ENCODE peak calls at places on chromosomes 4 and X, in five cellular contexts. W is head of caudate nucleus; U is progenitor cell of endocrine pancreas; Z is stimulated activated CD8-positive, alpha-beta memory T cell treated with anti-CD3 and anti-CD28 coated beads, Interleukin-4, amount 100 ng/mL, for 1 hour; C is AG20443. X is an unnamed sample.

GRCh38 chr4:123163501-123163900 is 233.1 kb upstream of the SPRY1 start:
- DNase-seq in W (no peak), U (no peak), Z (no peak), C (no peak), X (no peak)

GRCh38 chr4:73446336-73446938 is 10.4 kb downstream of the AFP start:
- DNase-seq in W (no peak), U (no peak), Z (no peak), C (peak; percentile 24), X (no peak)

GRCh38 chrX:121356139-121356849 is 308.9 kb downstream of the GLUD2 start:
- DNase-seq in W (no peak), U (no peak), Z (no peak), C (no peak), X (no peak)

GRCh38 chr4:123120473-123120872 is 198.1 kb upstream of the NUDT6 start:
- DNase-seq in W (no peak), U (no peak), Z (no peak), C (no peak), X (no peak)

GRCh38 chrX:27840881-27841280 is 33.1 kb downstream of the MAGEB10 start:
- DNase-seq in W (no peak), U (no peak), Z (no peak), C (no peak), X (no peak)

GRCh38 chr4:163392328-163392727 is 48.6 kb downstream of the NPY5R start:
- DNase-seq in W (no peak), U (no peak), Z (no peak), C (no peak), X (no peak)

GRCh38 chr4:183443609-183444148 is 757 bp upstream of the CDKN2AIP start:
- DNase-seq in W (no peak), U (no peak), Z (peak; percentile 7), C (no peak), X (peak; percentile 57)

GRCh38 chr4:144181386-144181785 is 40.9 kb upstream of the GYPA start:
- DNase-seq in W (no peak), U (no peak), Z (no peak), C (no peak), X (no peak)

GRCh38 chrX:104921606-104922205 is 298.8 kb downstream of the TEX13A start:
- DNase-seq in W (no peak), U (no peak), Z (no peak), C (no peak), X (no peak)

GRCh38 chr4:53855886-53856260 is 208.5 kb downstream of the CHIC2 start:
- DNase-seq in W (no peak), U (no peak), Z (no peak), C (peak; percentile 65), X (no peak)

GRCh38 chrX:149275836-149276235 is 229.3 kb downstream of the IDS start:
- DNase-seq in W (no peak), U (no peak), Z (no peak), C (peak; percentile 14), X (no peak)

GRCh38 chrX:48456628-48457027 is 13.4 kb downstream of the SLC38A5 start:
- DNase-seq in W (no peak), U (no peak), Z (no peak), C (no peak), X (no peak)

GRCh38 chr4:34181311-34181808 is 2063.0 kb downstream of the ARAP2 start:
- DNase-seq in W (no peak), U (no peak), Z (no peak), C (peak; percentile 18), X (no peak)

GRCh38 chr4:73603854-73604584 is 16.2 kb downstream of the RASSF6 start:
- DNase-seq in W (no peak), U (no peak), Z (no peak), C (no peak), X (no peak)

GRCh38 chr4:112817933-112818921 is 181.3 kb downstream of the LARP7 start:
- DNase-seq in W (peak; percentile 87), U (no peak), Z (no peak), C (peak; percentile 91), X (peak; percentile 61)

GRCh38 chr4:924107-925096 is 7.7 kb downstream of the GAK start:
- DNase-seq in W (no peak), U (no peak), Z (no peak), C (peak; percentile 47), X (no peak)

GRCh38 chr4:48275247-48275646 is 5.6 kb upstream of the TEC start:
- DNase-seq in W (no peak), U (no peak), Z (no peak), C (no peak), X (no peak)